ENCODE peak calls at places on chromosomes 7 and 10, in nine cellular contexts. D is stomach, W is breast epithelium, N is HCT116, J is sigmoid colon, Z is transverse colon, Q is HL-60, P is spleen, G is prostate gland. I is an unnamed sample.

GRCh38 chr10:115129752-115130151 is 36.6 kb downstream of the ATRNL1 start:
- DNase-seq in D (no peak), W (no peak), N (peak), J (no peak), Z (no peak), Q (no peak), P (no peak), G (no peak), I (peak)

GRCh38 chr10:22315455-22316285 is 518 bp upstream of the COMMD3 start:
- DNase-seq in D (no peak), W (no peak), N (no peak), J (no peak), Z (no peak), Q (no peak), P (no peak), G (no peak), I (peak)

GRCh38 chr7:21044913-21045312 is 258.2 kb upstream of the SP8 start:
- DNase-seq in D (no peak), W (no peak), N (no peak), J (no peak), Z (no peak), Q (no peak), P (no peak), G (no peak), I (no peak)

GRCh38 chr7:136174477-136174876 is 197.3 kb upstream of the MTPN start:
- DNase-seq in D (no peak), W (no peak), N (no peak), J (no peak), Z (no peak), Q (no peak), P (no peak), G (no peak), I (no peak)

GRCh38 chr7:79789584-79790345 is 336.3 kb upstream of the MAGI2 start:
- DNase-seq in D (no peak), W (no peak), N (no peak), J (no peak), Z (no peak), Q (no peak), P (no peak), G (no peak), I (no peak)

GRCh38 chr7:127888411-127888810 is 142.8 kb downstream of the LRRC4 start:
- DNase-seq in D (no peak), W (no peak), N (no peak), J (no peak), Z (no peak), Q (no peak), P (no peak), G (no peak), I (peak)

GRCh38 chr7:46764100-46764941 is 817.6 kb downstream of the TNS3 start:
- DNase-seq in D (peak), W (no peak), N (peak), J (peak), Z (no peak), Q (no peak), P (no peak), G (peak), I (peak)

GRCh38 chr10:119299531-119299930 is 92.2 kb downstream of the GRK5 start:
- DNase-seq in D (no peak), W (no peak), N (no peak), J (no peak), Z (no peak), Q (peak), P (peak), G (no peak), I (no peak)

GRCh38 chr10:45427956-45428338 is 53.9 kb downstream of the ALOX5 start:
- DNase-seq in D (no peak), W (no peak), N (no peak), J (no peak), Z (no peak), Q (no peak), P (no peak), G (no peak), I (no peak)

GRCh38 chr10:122882798-122883197 is 3.4 kb upstream of the FAM24B start:
- DNase-seq in D (no peak), W (no peak), N (no peak), J (no peak), Z (no peak), Q (no peak), P (no peak), G (no peak), I (peak)

GRCh38 chr10:122876493-122876855 is 2.9 kb downstream of the FAM24B start:
- DNase-seq in D (no peak), W (no peak), N (no peak), J (no peak), Z (no peak), Q (no peak), P (no peak), G (no peak), I (no peak)

GRCh38 chr10:122877264-122877663 is 2.1 kb downstream of the FAM24B start:
- DNase-seq in D (no peak), W (no peak), N (no peak), J (no peak), Z (no peak), Q (no peak), P (no peak), G (no peak), I (no peak)

GRCh38 chr10:122878799-122879338 is 512 bp downstream of the FAM24B start:
- DNase-seq in D (no peak), W (no peak), N (no peak), J (no peak), Z (peak), Q (no peak), P (peak), G (no peak), I (peak)

GRCh38 chr10:122879339-122880273 is at the start of gene FAM24B:
- DNase-seq in D (peak), W (peak), N (peak), J (peak), Z (peak), Q (peak), P (peak), G (peak), I (peak)
- TF ChIP-seq POLR2AphosphoS5 in D (peak), W (no peak), N (peak), J (no peak), Z (no peak), Q (no peak), P (peak), G (peak), I (no peak)

GRCh38 chr10:93463723-93464511 is 18.2 kb downstream of the MYOF start:
- DNase-seq in D (no peak), W (no peak), N (no peak), J (peak), Z (peak), Q (peak), P (no peak), G (no peak), I (peak)

GRCh38 chr10:93462881-93463280 is 19.3 kb downstream of the MYOF start:
- DNase-seq in D (no peak), W (no peak), N (no peak), J (peak), Z (no peak), Q (no peak), P (no peak), G (no peak), I (peak)

GRCh38 chr10:93464826-93465388 is 17.2 kb downstream of the MYOF start:
- DNase-seq in D (no peak), W (no peak), N (no peak), J (no peak), Z (no peak), Q (no peak), P (no peak), G (no peak), I (peak)

GRCh38 chr10:93468532-93469213 is 13.5 kb downstream of the MYOF start:
- DNase-seq in D (no peak), W (no peak), N (peak), J (no peak), Z (no peak), Q (no peak), P (no peak), G (no peak), I (peak)

GRCh38 chr10:93465806-93466675 is 16.1 kb downstream of the MYOF start:
- DNase-seq in D (peak), W (peak), N (peak), J (peak), Z (peak), Q (no peak), P (no peak), G (peak), I (peak)
- H3K27ac ChIP-seq in D (peak), W (peak), N (peak), J (peak), Z (peak), Q (no peak), P (peak), G (peak), I (peak)

DNA sequence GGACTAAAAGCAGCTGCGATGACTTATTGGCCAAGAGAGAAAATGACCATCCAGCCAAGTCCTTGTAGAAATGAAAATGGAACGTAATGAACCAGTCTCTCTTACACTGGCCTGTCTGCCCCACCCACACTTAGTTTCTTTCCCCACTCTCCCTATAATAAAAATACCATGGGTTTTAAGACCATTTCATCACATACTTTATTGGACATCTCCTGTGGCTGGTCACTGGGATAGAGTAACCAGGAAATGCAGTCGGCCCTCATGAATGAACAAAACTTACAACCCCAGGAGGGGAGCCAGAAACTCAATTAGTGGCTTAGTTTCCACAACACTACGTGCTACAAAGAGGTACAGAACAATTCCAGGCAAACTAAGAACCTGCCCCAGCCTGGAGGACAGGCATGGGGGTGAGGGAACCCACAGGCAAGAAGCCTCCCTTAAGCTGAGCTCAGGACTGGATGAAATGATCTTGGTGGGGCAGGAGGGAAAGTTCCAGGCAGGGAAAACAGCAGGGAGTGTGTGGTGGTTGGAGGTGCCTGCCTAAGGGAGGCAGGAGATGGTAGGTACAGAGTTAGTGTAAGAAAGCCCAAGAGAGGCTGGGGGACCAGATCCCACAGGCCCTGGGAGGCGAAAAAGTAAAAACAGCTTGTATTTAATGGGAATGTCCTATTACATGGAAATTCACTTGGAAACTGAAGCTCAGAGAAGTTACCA is 29.6 kb downstream of the MKI67 start:
- DNase-seq in D (no peak), W (no peak), N (no peak), J (no peak), Z (no peak), Q (no peak), P (no peak), G (no peak), I (no peak)
- TF ChIP-seq POLR2AphosphoS5 in D (no peak), W (no peak), N (peak), J (no peak), Z (no peak), Q (no peak), P (no peak), G (peak), I (no peak)

GRCh38 chr7:92639213-92639896 is 49.2 kb upstream of the FAM133B start:
- DNase-seq in D (no peak), W (no peak), N (no peak), J (no peak), Z (no peak), Q (peak), P (no peak), G (no peak), I (no peak)

GRCh38 chr7:92639956-92640355 is 49.8 kb upstream of the FAM133B start:
- DNase-seq in D (no peak), W (no peak), N (no peak), J (no peak), Z (no peak), Q (peak), P (no peak), G (no peak), I (no peak)

GRCh38 chr7:92643821-92644220 is 53.6 kb upstream of the FAM133B start:
- DNase-seq in D (no peak), W (no peak), N (no peak), J (no peak), Z (no peak), Q (no peak), P (no peak), G (no peak), I (no peak)

GRCh38 chr7:92644406-92645113 is 54.4 kb upstream of the FAM133B start:
- DNase-seq in D (no peak), W (no peak), N (no peak), J (no peak), Z (no peak), Q (no peak), P (no peak), G (no peak), I (peak)

DNA sequence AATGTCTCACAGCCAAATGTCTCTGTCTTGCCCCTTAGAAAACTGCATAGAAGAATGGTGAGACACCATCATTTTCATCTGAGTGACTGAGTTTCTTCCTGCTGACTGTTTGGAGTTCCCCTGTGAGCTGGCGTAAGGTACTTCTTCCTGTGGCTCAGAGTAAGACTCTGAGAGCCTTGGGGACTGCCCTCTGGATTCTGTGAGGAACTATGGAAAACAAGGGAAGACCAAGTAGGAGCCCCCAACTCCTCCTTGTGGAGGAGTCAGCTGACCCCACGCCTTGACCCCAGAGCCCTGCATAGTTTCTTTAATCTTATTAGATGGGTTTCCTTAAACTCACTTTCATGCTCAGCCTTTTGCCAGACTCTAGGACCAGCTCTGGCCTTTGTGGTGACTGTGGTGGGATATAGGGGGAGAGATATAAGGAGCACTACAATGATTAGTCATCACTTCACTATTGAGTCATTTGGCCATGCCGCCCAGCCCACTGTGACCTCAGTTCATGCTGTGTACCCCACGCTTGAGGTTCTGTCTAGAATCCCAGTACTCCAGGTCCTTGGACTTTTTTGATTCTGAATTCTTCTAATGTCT is 51.8 kb upstream of the FAM133B start:
- DNase-seq in D (no peak), W (no peak), N (no peak), J (no peak), Z (no peak), Q (peak), P (no peak), G (no peak), I (peak)
- H3K27ac ChIP-seq in D (no peak), W (no peak), N (no peak), J (no peak), Z (peak), Q (no peak), P (no peak), G (no peak), I (peak)

GRCh38 chr7:77434570-77434969 is 18.4 kb upstream of the GSAP start:
- DNase-seq in D (no peak), W (no peak), N (no peak), J (no peak), Z (no peak), Q (no peak), P (no peak), G (no peak), I (no peak)
- TF ChIP-seq POLR2AphosphoS5 in D (no peak), W (no peak), N (no peak), J (no peak), Z (no peak), Q (no peak), P (no peak), G (no peak), I (no peak)

DNA sequence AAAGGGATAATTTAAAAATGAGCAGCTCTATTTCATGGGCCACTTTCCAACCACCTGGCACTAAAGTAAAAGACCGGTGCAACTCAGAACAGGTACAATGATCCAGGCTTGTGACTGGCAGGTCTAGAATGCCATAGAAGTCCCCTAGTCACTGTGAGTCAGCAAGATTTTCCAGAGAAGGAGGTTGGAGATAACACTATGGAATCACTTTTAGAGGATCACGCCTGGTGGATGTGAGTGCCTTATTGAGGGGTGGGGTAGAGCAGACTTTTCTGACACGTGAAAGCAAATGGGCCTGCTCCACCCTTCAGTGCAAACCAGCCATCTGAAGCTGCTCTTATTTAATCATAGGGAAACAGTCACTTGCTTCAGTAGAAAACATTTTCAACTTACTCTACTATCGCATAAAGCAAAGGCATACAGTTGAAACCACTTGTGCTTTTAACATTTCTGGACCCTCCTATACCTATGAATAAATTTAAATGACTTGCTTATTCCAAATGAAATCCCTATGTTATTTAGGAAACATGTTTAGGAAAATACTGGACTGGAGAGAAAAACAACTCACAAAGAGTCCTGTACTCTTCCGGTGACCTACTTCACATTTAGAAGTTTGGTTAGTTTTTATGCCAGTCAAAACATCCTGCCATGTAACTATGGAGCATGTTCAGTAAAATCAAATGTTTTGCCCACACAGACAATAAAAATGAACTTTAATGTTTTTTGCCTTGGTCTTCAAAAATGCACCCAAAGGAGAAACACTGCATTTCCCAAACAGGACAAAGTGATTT is 21.5 kb upstream of the AKR1C1 start:
- DNase-seq in D (peak), W (no peak), N (no peak), J (no peak), Z (no peak), Q (no peak), P (no peak), G (no peak), I (peak)
- H3K27ac ChIP-seq in D (peak), W (peak), N (no peak), J (no peak), Z (no peak), Q (no peak), P (no peak), G (peak), I (peak)